ENCODE peak calls at places on chromosomes 6 and 20, in seven cellular contexts. Q, J, N, L, Z, K and P are unnamed samples.

GRCh38 chr20:57920971-57921370 is 211.2 kb upstream of the PMEPA1 start:
- DNase-seq in Q (no peak), J (no peak), N (no peak), L (no peak), Z (no peak), K (no peak), P (no peak)

GRCh38 chr20:38566199-38566598 is 14.8 kb upstream of the ADIG start:
- DNase-seq in Q (no peak), J (no peak), N (no peak), L (no peak), Z (no peak), K (no peak), P (no peak)

GRCh38 chr6:65545920-65546319 is 161.1 kb downstream of the EYS start:
- DNase-seq in Q (no peak), J (no peak), N (no peak), L (no peak), Z (no peak), K (no peak), P (no peak)

GRCh38 chr6:5379647-5380242 is 118.4 kb downstream of the FARS2 start:
- DNase-seq in Q (no peak), J (peak; percentile 3), N (no peak), L (peak; percentile 46), Z (no peak), K (no peak), P (no peak)

GRCh38 chr6:90074161-90074560 is 179.9 kb downstream of the GJA10 start:
- DNase-seq in Q (no peak), J (no peak), N (no peak), L (no peak), Z (no peak), K (no peak), P (no peak)

GRCh38 chr6:37916149-37916548 is 96.6 kb downstream of the ZFAND3 start:
- DNase-seq in Q (no peak), J (no peak), N (no peak), L (no peak), Z (no peak), K (no peak), P (no peak)

GRCh38 chr20:61963885-61964674 is 101.6 kb downstream of the TAF4 start:
- DNase-seq in Q (peak; percentile 25), J (no peak), N (no peak), L (no peak), Z (no peak), K (no peak), P (no peak)

GRCh38 chr20:8126979-8127378 is 5.1 kb upstream of the PLCB1 start:
- DNase-seq in Q (no peak), J (no peak), N (no peak), L (no peak), Z (no peak), K (no peak), P (no peak)

GRCh38 chr20:4728121-4728520 is 6.4 kb downstream of the PRND start:
- DNase-seq in Q (no peak), J (no peak), N (no peak), L (no peak), Z (no peak), K (no peak), P (no peak)

GRCh38 chr20:32396656-32397160 is 38.6 kb downstream of the ASXL1 start:
- DNase-seq in Q (no peak), J (no peak), N (no peak), L (no peak), Z (no peak), K (no peak), P (no peak)

GRCh38 chr6:167722634-167723309 is 103.9 kb upstream of the AFDN start:
- DNase-seq in Q (peak; percentile 41), J (no peak), N (no peak), L (no peak), Z (no peak), K (no peak), P (no peak)

GRCh38 chr6:41774841-41775240 is 4.9 kb downstream of the FRS3 start:
- DNase-seq in Q (no peak), J (no peak), N (no peak), L (no peak), Z (no peak), K (no peak), P (no peak)

GRCh38 chr6:3540980-3541379 is 84.1 kb upstream of the SLC22A23 start:
- DNase-seq in Q (no peak), J (no peak), N (no peak), L (no peak), Z (no peak), K (no peak), P (no peak)

GRCh38 chr6:30061766-30062458 is 847 bp downstream of the POLR1H start:
- DNase-seq in Q (peak; percentile 68), J (no peak), N (peak; percentile 47), L (peak; percentile 57), Z (no peak), K (peak; percentile 56), P (no peak)

GRCh38 chr20:40489886-40490285 is 199.2 kb downstream of the MAFB start:
- DNase-seq in Q (no peak), J (peak; percentile 43), N (no peak), L (no peak), Z (no peak), K (no peak), P (no peak)

GRCh38 chr6:73878403-73878802 is 182.4 kb downstream of the CD109 start:
- DNase-seq in Q (no peak), J (no peak), N (no peak), L (no peak), Z (no peak), K (no peak), P (no peak)

GRCh38 chr20:64037498-64038213 is 1.7 kb downstream of the C20orf204 start:
- DNase-seq in Q (no peak), J (no peak), N (no peak), L (no peak), Z (no peak), K (no peak), P (no peak)

GRCh38 chr6:160735523-160735922 is 33.5 kb downstream of the PLG start:
- DNase-seq in Q (no peak), J (no peak), N (no peak), L (no peak), Z (no peak), K (no peak), P (no peak)

GRCh38 chr20:18404172-18404571 is 62.7 kb downstream of the DZANK1 start:
- DNase-seq in Q (no peak), J (no peak), N (no peak), L (no peak), Z (no peak), K (no peak), P (no peak)

GRCh38 chr6:113344969-113345368 is 512.2 kb upstream of the MARCKS start:
- DNase-seq in Q (no peak), J (peak; percentile 18), N (no peak), L (no peak), Z (no peak), K (no peak), P (no peak)

GRCh38 chr6:28839443-28840120 is 84.2 kb downstream of the TRIM27 start:
- DNase-seq in Q (no peak), J (no peak), N (no peak), L (peak; percentile 37), Z (no peak), K (no peak), P (no peak)
- TF ChIP-seq CTCF in Q (no peak), J (no peak), N (no peak), L (no peak), Z (no peak), K (no peak), P (no peak)

GRCh38 chr6:14640631-14641030 is 523.1 kb downstream of the CD83 start:
- DNase-seq in Q (no peak), J (no peak), N (no peak), L (no peak), Z (no peak), K (no peak), P (no peak)

GRCh38 chr6:14639983-14640599 is 522.5 kb downstream of the CD83 start:
- DNase-seq in Q (no peak), J (no peak), N (no peak), L (no peak), Z (no peak), K (no peak), P (no peak)

GRCh38 chr6:14638932-14639875 is 521.6 kb downstream of the CD83 start:
- DNase-seq in Q (no peak), J (peak; percentile 22), N (no peak), L (peak; percentile 71), Z (no peak), K (no peak), P (no peak)

GRCh38 chr6:14635933-14636599 is 518.5 kb downstream of the CD83 start:
- DNase-seq in Q (no peak), J (no peak), N (no peak), L (no peak), Z (no peak), K (peak; percentile 21), P (no peak)

DNA sequence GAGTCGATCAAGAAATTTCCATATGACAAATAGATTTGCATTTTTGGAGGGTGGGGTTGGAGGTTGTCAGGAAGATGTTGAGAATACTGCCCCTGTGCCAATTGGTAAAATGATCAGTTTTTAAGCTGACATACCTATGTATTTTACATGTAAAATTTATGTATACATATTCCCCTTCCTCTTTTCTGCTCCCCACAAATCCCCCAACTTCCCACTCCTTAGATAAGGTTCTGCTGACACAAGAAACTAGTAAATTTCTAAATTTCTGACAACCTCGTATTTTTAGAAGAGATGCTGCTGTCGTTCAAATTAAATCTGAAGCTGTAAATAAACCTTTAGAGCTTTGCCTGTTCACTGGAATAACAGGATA is 521.0 kb downstream of the CD83 start:
- DNase-seq in Q (no peak), J (no peak), N (no peak), L (no peak), Z (no peak), K (no peak), P (no peak)
- H3K4me3 ChIP-seq in Q (no peak overlapping the region), J (no peak overlapping the region), N (no peak overlapping the region), L (no peak overlapping the region), Z (peak overlapping the region; percentile 38), K (no peak overlapping the region), P (peak overlapping the region; percentile 44)

GRCh38 chr6:6461138-6461537 is 127.4 kb upstream of the LY86 start:
- DNase-seq in Q (no peak), J (no peak), N (no peak), L (peak; percentile 53), Z (no peak), K (no peak), P (no peak)
- H3K27ac ChIP-seq in Q (no peak overlapping the region), J (no peak overlapping the region), N (no peak overlapping the region), L (peak overlapping the region; percentile 13), Z (no peak overlapping the region), K (no peak overlapping the region), P (no peak overlapping the region)

DNA sequence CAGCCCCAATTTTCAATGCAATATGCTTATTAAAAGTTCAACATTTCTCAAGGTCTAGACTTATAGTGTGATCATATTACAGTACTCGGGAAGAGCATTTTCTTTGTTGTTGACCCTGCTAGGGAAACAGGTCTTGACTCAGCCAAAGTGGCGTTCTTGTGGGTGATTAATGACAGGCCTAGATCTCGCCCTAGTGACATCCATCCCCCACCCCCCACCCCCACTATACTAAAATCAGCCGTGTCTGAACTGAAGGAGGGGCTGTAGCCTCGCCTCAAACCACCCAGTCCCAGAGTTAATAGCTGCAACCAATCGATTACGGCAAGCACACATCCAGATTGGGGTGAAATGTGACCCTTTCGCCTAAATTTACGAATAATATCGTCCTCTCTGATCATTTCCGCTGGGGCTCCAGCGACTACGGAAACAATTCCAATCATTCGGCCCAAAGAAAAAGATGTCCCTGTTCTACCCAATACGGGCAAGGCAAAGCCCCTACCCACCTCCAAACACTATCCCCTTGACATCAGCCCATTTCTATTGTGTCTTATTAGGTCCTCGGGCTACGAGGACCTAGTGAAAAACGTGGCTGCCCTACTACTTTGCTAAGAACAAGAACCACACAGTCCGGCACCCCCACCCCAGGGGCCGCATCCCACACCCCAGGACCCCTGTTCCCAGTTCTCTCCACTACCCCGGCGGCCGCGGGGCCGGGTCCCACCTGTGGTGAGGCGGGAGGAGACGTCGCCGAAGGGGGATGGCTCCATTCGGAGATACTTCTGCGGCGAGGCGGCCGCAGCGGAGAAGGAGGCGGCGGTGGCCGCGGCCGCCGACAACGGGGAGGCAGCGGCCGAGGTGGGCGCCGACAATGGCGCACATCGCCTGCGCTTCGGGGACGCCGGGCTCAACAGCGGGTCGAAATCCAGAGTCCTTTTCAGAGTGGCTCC is 1.0 kb downstream of the AKIRIN2 start:
- DNase-seq in Q (no peak), J (peak; percentile 62), N (peak; percentile 35), L (peak; percentile 66), Z (peak; percentile 55), K (peak; percentile 25), P (peak; percentile 80)
- TF ChIP-seq CTCF in Q (no peak), J (no peak), N (no peak), L (peak; percentile 30), Z (no peak), K (no peak), P (no peak)